ENCODE peak calls at places on chromosomes 5 and 9, in nine cellular contexts. Z is kidney tubule cell; R is RPMI7951; T is PC-3; F is small intestine; W is stimulated activated CD4-positive, alpha-beta T cell treated with anti-CD3 and anti-CD28 coated beads, TNF-alpha, amount 100 ng/mL, for 4 hours; G is WTC11; E is NCI-H1092 treated with DMSO at 0.1 percent for 48 hours; D is astrocyte. O is an unnamed sample.

GRCh38 chr5:172597755-172598155 is 43.3 kb upstream of the NEURL1B start:
- DNase-seq in D (no peak), G (no peak), R (no peak), T (no peak), Z (no peak), W (no peak), E (no peak), F (peak), O (no peak)

GRCh38 chr9:94081864-94082468 is 2.3 kb upstream of the PTPDC1 start:
- DNase-seq in R (no peak), Z (no peak), T (no peak), F (no peak), G (no peak), E (no peak), D (no peak), W (no peak), O (no peak)

GRCh38 chr9:20315672-20316071 is 306.6 kb downstream of the MLLT3 start:
- DNase-seq in Z (peak), R (peak), W (no peak), T (peak), D (peak), E (no peak), G (no peak), F (no peak), O (peak)

GRCh38 chr5:9927106-9927505 is 297.0 kb upstream of the TAS2R1 start:
- DNase-seq in D (peak), G (no peak), W (no peak), Z (peak), F (no peak), R (no peak), T (peak), E (no peak), O (no peak)

GRCh38 chr9:92176068-92176799 is 61.0 kb upstream of the SPTLC1 start:
- DNase-seq in G (no peak), D (no peak), E (no peak), Z (no peak), R (no peak), T (peak), F (no peak), W (no peak), O (no peak)

GRCh38 chr9:108053555-108054061 is 564.0 kb upstream of the KLF4 start:
- DNase-seq in G (no peak), Z (peak), D (peak), F (peak), R (no peak), W (no peak), E (peak), T (no peak), O (no peak)

GRCh38 chr5:75059887-75060286 is 7.5 kb upstream of the GCNT4 start:
- DNase-seq in D (peak), R (no peak), Z (no peak), F (no peak), T (no peak), E (no peak), W (no peak), G (no peak), O (no peak)

GRCh38 chr9:136539427-136540412 is 6.1 kb downstream of the NOTCH1 start:
- DNase-seq in E (no peak), R (no peak), W (peak), T (peak), G (peak), Z (peak), F (peak), D (peak), O (peak)

GRCh38 chr5:142110046-142110531 is 1.5 kb downstream of the NDFIP1 start:
- DNase-seq in Z (peak), R (peak), D (peak), W (no peak), T (peak), E (no peak), G (no peak), F (peak), O (peak)

O was measured in HT1080.